ENCODE peak calls at places on chromosomes 12 and 14, in six cellular contexts. M, Q, E, R, J and I are unnamed samples.

GRCh38 chr14:95527392-95528002 is 7.4 kb upstream of the GLRX5 start:
- DNase-seq in M (no peak), R (no peak), E (peak), Q (peak), J (peak), I (peak)

GRCh38 chr14:90695997-90696681 is 120.1 kb downstream of the TTC7B start:
- DNase-seq in Q (no peak), J (no peak), M (no peak), R (no peak), E (no peak), I (no peak)

GRCh38 chr12:10638728-10639127 is 25.3 kb upstream of the MAGOHB start:
- DNase-seq in R (no peak), J (no peak), Q (no peak), M (no peak), E (no peak), I (no peak)

GRCh38 chr12:103877934-103878510 is 37.0 kb upstream of the NT5DC3 start:
- DNase-seq in J (peak), R (peak), Q (peak), E (peak), M (no peak), I (peak)

GRCh38 chr14:23034498-23035302 is at the start of gene PSMB5:
- DNase-seq in Q (peak), J (peak), M (peak), E (peak), R (peak), I (peak)

GRCh38 chr12:22670762-22671161 is 45.8 kb downstream of the ETNK1 start:
- DNase-seq in M (no peak), J (peak), E (no peak), Q (no peak), R (no peak), I (peak)

GRCh38 chr12:111692575-111693210 is 6.8 kb downstream of the ACAD10 start:
- DNase-seq in E (no peak), Q (peak), M (no peak), R (no peak), J (peak), I (peak)

GRCh38 chr12:104736307-104736706 is 221.8 kb downstream of the SLC41A2 start:
- DNase-seq in R (no peak), M (no peak), E (no peak), J (peak), Q (peak), I (peak)

GRCh38 chr12:31236998-31237637 is 88.8 kb downstream of the SINHCAF start:
- DNase-seq in R (no peak), E (no peak), J (no peak), M (no peak), Q (no peak), I (no peak)

GRCh38 chr12:128657378-128657777 is 166.4 kb downstream of the SLC15A4 start:
- DNase-seq in E (no peak), M (no peak), R (no peak), J (no peak), Q (no peak), I (no peak)

GRCh38 chr12:131018808-131019397 is 65.2 kb downstream of the ADGRD1 start:
- DNase-seq in E (no peak), J (no peak), M (no peak), Q (no peak), R (no peak), I (no peak)

GRCh38 chr12:46187023-46187422 is 81.8 kb downstream of the SLC38A1 start:
- DNase-seq in R (no peak), J (peak), M (no peak), Q (peak), E (no peak), I (no peak)